ENCODE peak calls at places on chromosomes 13 and 19, in five cellular contexts. Q is IMR-90, U is HepG2, P is K562, D is H1. K is an unnamed sample.

GRCh38 chr13:49681837-49682236 is 9.4 kb downstream of the EBPL start:
- DNase-seq in P (no peak), D (no peak), Q (peak), U (no peak), K (no peak)

GRCh38 chr19:36120092-36120983 is 5.1 kb downstream of the TBCB start:
- DNase-seq in D (no peak), U (peak), Q (no peak), P (no peak), K (no peak)

GRCh38 chr13:99344610-99345208 is 37.5 kb upstream of the GPR183 start:
- DNase-seq in Q (no peak), U (no peak), P (no peak), D (peak), K (no peak)

GRCh38 chr13:67943116-67943515 is 713.0 kb upstream of the PCDH9 start:
- DNase-seq in U (no peak), Q (no peak), P (no peak), D (no peak), K (no peak)

GRCh38 chr13:38013676-38014075 is 144.1 kb upstream of the TRPC4 start:
- DNase-seq in Q (no peak), D (no peak), U (no peak), P (no peak), K (no peak)

GRCh38 chr13:51469790-51470189 is 17.0 kb upstream of the INTS6 start:
- DNase-seq in P (no peak), D (no peak), Q (no peak), U (no peak), K (no peak)

GRCh38 chr13:101708115-101708514 is 255.6 kb downstream of the ITGBL1 start:
- DNase-seq in P (no peak), D (no peak), U (no peak), Q (no peak), K (no peak)

GRCh38 chr19:18939922-18940775 is 868 bp downstream of the HOMER3 start:
- DNase-seq in Q (peak), D (peak), P (no peak), U (no peak), K (no peak)

GRCh38 chr13:100154835-100155463 is 66.1 kb downstream of the PCCA start:
- DNase-seq in P (no peak), D (no peak), Q (no peak), U (no peak), K (no peak)

GRCh38 chr19:1852294-1852646 is 4.0 kb upstream of the REXO1 start:
- DNase-seq in U (no peak), P (no peak), D (no peak), Q (no peak), K (no peak)

GRCh38 chr13:36332986-36333385 is 13.2 kb downstream of the SPART start:
- DNase-seq in P (no peak), U (no peak), Q (peak), D (no peak), K (no peak)

GRCh38 chr13:64531400-64531799 is 2698.7 kb downstream of the PCDH9 start:
- DNase-seq in P (no peak), Q (no peak), U (no peak), D (no peak), K (no peak)

GRCh38 chr19:51339687-51340656 is 2.0 kb downstream of the VSIG10L start:
- DNase-seq in P (peak), U (peak), D (peak), Q (peak), K (peak)

GRCh38 chr19:31499826-31500539 is 150.7 kb upstream of the TSHZ3 start:
- DNase-seq in D (peak), P (no peak), U (no peak), Q (no peak), K (no peak)

GRCh38 chr19:38395381-38396127 is 7.1 kb downstream of the SPRED3 start:
- DNase-seq in Q (no peak), P (no peak), U (no peak), D (no peak), K (no peak)

GRCh38 chr13:42474954-42475353 is 99.0 kb upstream of the TNFSF11 start:
- DNase-seq in U (no peak), D (no peak), P (no peak), Q (peak), K (no peak)

GRCh38 chr13:25727250-25727649 is 324.6 kb downstream of the SHISA2 start:
- DNase-seq in D (no peak), U (no peak), Q (no peak), P (no peak), K (no peak)

GRCh38 chr19:48770734-48771472 is 15.6 kb downstream of the FGF21 start:
- DNase-seq in Q (no peak), D (no peak), P (no peak), U (no peak), K (no peak)

GRCh38 chr13:51222510-51223283 is 499 bp downstream of the FAM124A start:
- DNase-seq in P (no peak), Q (no peak), U (no peak), D (peak), K (peak)

GRCh38 chr13:102729560-102730275 is 34.9 kb upstream of the METTL21C start:
- DNase-seq in Q (peak), U (no peak), D (no peak), P (no peak), K (peak)

GRCh38 chr19:13214036-13214730 is 64.0 kb downstream of the IER2 start:
- DNase-seq in P (no peak), Q (no peak), D (no peak), U (no peak), K (no peak)

GRCh38 chr19:46321653-46322052 is 24.8 kb downstream of the HIF3A start:
- DNase-seq in U (no peak), D (no peak), P (no peak), Q (no peak), K (no peak)

GRCh38 chr19:46326608-46327007 is 20.3 kb upstream of the PPP5C start:
- DNase-seq in U (no peak), Q (no peak), D (no peak), P (no peak), K (no peak)

GRCh38 chr19:46328079-46328478 is 18.8 kb upstream of the PPP5C start:
- DNase-seq in Q (no peak), U (no peak), P (no peak), D (no peak), K (no peak)

GRCh38 chr19:46320559-46320958 is 23.7 kb downstream of the HIF3A start:
- DNase-seq in U (no peak), Q (no peak), D (no peak), P (no peak), K (no peak)

GRCh38 chr19:46324277-46324676 is 22.6 kb upstream of the PPP5C start:
- DNase-seq in U (no peak), D (no peak), Q (no peak), P (no peak), K (no peak)
- TF ChIP-seq MAFK in U (no peak), D (no peak), Q (no peak), P (no peak), K (no peak)

GRCh38 chr19:47729468-47729798 is 15.9 kb upstream of the NOP53 start:
- DNase-seq in U (no peak), Q (peak), D (peak), P (peak), K (peak)
- TF ChIP-seq RFX5 in U (no peak), Q (no peak), D (no peak), P (no peak), K (no peak)

DNA sequence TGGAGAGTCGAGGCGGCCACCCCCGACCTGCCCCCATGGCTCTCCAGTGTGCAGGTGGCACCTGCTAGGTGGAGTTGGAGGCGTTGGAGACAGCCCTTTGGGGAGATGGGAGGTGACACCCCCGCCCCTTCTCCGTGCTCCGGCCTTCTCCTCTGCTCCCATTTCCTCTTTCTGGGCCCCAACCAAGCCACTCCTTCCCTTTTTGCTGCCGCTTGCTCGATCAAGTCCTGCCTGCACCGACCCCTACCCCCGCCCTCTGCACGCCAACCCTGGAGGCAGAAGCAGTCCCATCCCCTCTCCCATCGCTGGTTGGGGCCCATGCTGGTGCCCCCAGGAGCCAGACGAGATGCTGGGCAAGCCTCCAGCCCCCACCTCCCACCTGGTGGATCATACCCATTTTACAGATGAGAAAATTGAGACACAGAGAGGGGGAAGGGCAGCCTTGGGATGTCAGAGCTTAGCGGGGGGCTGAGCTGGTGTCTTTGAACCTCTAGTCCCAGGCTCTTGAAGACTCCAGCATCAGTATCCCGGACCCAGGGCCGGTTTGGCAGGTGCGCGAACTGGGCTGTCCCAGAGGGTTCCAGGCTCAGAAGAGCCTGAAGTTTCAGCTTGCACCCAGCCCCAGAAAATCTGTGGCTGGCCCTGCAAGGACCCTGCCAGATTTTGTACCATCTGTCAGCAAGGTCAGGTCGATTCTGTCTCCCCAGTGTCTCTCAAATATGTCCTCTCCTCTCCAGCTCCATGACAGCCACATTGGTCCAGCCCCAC is 10.3 kb downstream of the GNA15 start:
- DNase-seq in D (no peak), Q (no peak), U (no peak), P (no peak), K (no peak)
- TF ChIP-seq MAFK in D (no peak), Q (no peak), U (no peak), P (no peak), K (no peak)

DNA sequence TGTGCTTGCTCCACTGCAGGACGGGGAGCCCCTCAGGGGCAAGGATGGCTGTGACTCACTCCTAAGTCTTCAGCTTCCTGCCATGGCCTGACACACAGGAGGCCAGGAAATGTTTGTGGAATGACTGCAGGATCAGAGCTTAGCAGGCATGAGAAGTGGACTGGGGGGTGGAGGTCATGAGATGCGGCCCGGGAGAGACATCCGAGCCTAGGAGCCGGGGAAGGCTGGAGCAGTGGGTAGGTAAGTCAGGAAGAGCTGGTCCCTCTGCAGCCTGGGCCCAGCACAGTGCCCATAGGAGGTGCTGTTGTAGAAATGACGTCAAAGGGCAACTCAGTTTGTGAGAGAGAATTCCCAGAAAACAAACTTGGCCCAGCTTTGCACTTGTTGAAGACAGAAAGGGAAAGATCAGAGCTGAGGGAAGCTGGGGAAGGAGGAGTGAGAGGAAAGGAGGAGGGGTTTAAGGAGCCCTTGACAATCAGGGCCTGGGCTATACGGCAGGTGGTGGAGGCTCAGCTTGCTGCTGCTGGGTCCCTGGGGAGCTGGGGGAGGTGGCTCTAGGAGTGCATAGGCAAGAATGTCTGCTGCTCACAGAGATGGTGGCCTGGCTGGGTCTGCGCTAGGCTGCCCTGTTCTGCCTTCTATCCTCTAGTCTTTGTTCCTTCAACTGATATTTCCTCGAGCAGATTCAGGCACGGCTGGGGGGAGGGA is 18.5 kb downstream of the POU2F2 start:
- DNase-seq in D (no peak), P (no peak), U (peak), Q (peak), K (peak)
- TF ChIP-seq RFX5 in D (no peak), P (no peak), U (no peak), Q (no peak), K (no peak)

GRCh38 chr13:48539550-48539949 is 6.7 kb upstream of the RCBTB2 start:
- DNase-seq in Q (no peak), U (no peak), D (no peak), P (no peak), K (no peak)
- TF ChIP-seq MAFK in Q (no peak), U (no peak), D (no peak), P (no peak), K (no peak)

K was measured in A549.